ENCODE peak calls at places on chromosomes 13 and 19, in nine cellular contexts. O is psoas muscle, Q is body of pancreas, Y is transverse colon, N is H9, J is mucosa of descending colon, U is colonic mucosa, E is Peyer's patch, S is HAP-1. H is an unnamed sample. For H3K4me1, the result is how much of the 10 kb centered on the place peaks cover.

GRCh38 chr13:45092668-45093067 is 27.6 kb upstream of the GTF2F2 start:
- DNase-seq in N (no peak), U (no peak), O (no peak), E (no peak), Y (no peak), Q (no peak), S (no peak), J (no peak), H (no peak)

GRCh38 chr13:50677687-50678463 is 165.6 kb downstream of the DLEU7 start:
- DNase-seq in N (no peak), J (no peak), O (no peak), Q (no peak), U (no peak), Y (no peak), E (no peak), S (no peak), H (no peak)

GRCh38 chr13:21232196-21232595 is 55.7 kb downstream of the MRPL57 start:
- DNase-seq in J (peak), Y (no peak), U (no peak), S (no peak), N (no peak), E (no peak), Q (no peak), O (peak), H (no peak)

GRCh38 chr19:23785982-23786381 is 27.3 kb upstream of the ZNF681 start:
- DNase-seq in E (no peak), N (no peak), O (no peak), Q (no peak), S (no peak), J (no peak), Y (no peak), U (no peak), H (no peak)

GRCh38 chr13:31159306-31159705 is 2.4 kb downstream of the HSPH1 start:
- DNase-seq in U (no peak), J (no peak), Y (no peak), Q (no peak), E (no peak), S (no peak), O (no peak), N (no peak), H (no peak)

GRCh38 chr13:40878321-40878720 is 88.9 kb downstream of the SLC25A15 start:
- DNase-seq in E (no peak), S (no peak), Y (no peak), U (no peak), N (no peak), Q (no peak), J (no peak), O (no peak), H (no peak)

GRCh38 chr13:50512602-50513527 is 330.6 kb downstream of the DLEU7 start:
- DNase-seq in Y (peak), S (no peak), U (peak), J (peak), Q (peak), N (no peak), O (peak), E (no peak), H (peak)

GRCh38 chr19:44808463-44809371 is at the start of gene BCAM:
- DNase-seq in U (peak), N (peak), E (peak), S (peak), Y (peak), J (peak), Q (peak), O (peak), H (peak)

GRCh38 chr13:97245011-97245410 is 22.9 kb downstream of the MBNL2 start:
- DNase-seq in J (no peak), S (no peak), Q (no peak), U (no peak), Y (no peak), N (no peak), O (no peak), E (no peak), H (no peak)

GRCh38 chr19:18194554-18195238 is 1.7 kb downstream of the MPV17L2 start:
- DNase-seq in Q (peak), O (no peak), N (peak), S (peak), U (peak), Y (peak), E (no peak), J (no peak), H (no peak)

GRCh38 chr13:60044321-60044720 is 119.4 kb downstream of the DIAPH3 start:
- DNase-seq in E (no peak), N (no peak), J (no peak), Q (no peak), U (no peak), Y (no peak), S (no peak), O (no peak), H (no peak)
- H3K4me1 ChIP-seq in E (under half), N (under half), J (under half), Q (under half), U (under half), Y (under half), S (under half), O (under half), H (under half)

GRCh38 chr13:23741879-23742510 is 147.2 kb downstream of the MIPEP start:
- DNase-seq in Q (no peak), J (no peak), N (peak), Y (no peak), U (no peak), E (no peak), S (no peak), O (no peak), H (no peak)
- H3K4me1 ChIP-seq in Q (under half), J (under half), N (under half), Y (under half), U (under half), E (under half), S (under half), O (under half), H (under half)

GRCh38 chr19:1481893-1482360 is 2.9 kb upstream of the C19orf25 start:
- DNase-seq in O (no peak), E (no peak), U (no peak), J (no peak), Q (no peak), S (no peak), Y (no peak), N (no peak), H (no peak)

GRCh38 chr19:1482361-1483066 is 3.5 kb upstream of the C19orf25 start:
- DNase-seq in Y (no peak), J (no peak), S (no peak), U (no peak), N (no peak), Q (no peak), O (no peak), E (no peak), H (no peak)

GRCh38 chr19:1483979-1484428 is 5.0 kb upstream of the C19orf25 start:
- DNase-seq in U (no peak), E (no peak), J (no peak), Y (no peak), Q (no peak), N (peak), S (no peak), O (no peak), H (no peak)

GRCh38 chr19:1481224-1481892 is 2.3 kb upstream of the C19orf25 start:
- DNase-seq in N (peak), J (no peak), Y (no peak), Q (no peak), S (no peak), U (no peak), E (no peak), O (peak), H (no peak)

GRCh38 chr19:1483067-1483978 is 4.3 kb upstream of the C19orf25 start:
- DNase-seq in O (peak), S (no peak), Y (no peak), N (peak), J (no peak), U (no peak), E (no peak), Q (no peak), H (no peak)
- H3K4me1 ChIP-seq in O (under half), S (under half), Y (under half), N (under half), J (under half), U (under half), E (under half), Q (under half), H (under half)

DNA sequence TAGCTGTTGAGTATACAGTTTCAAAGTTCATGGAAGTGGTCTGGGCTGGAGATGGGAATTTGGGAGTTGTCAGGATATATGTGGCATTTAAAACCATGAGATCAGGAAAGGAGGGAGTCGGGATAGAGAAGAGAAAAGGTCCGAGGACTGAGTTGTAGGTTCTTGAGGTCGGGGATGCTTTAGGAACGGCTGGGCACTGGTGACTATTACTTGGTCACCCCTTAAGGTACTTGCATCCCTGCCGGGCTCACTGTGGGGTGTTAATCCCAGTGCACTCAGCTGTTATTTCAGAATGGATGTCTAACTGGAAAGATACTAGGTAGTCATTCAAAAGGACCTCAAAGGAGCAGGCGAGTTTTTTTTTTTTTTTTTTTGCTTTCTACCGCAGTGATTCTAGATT is 34.2 kb downstream of the WASF3 start:
- DNase-seq in O (no peak), E (no peak), J (no peak), U (no peak), Q (no peak), S (no peak), Y (no peak), N (no peak), H (no peak)
- H3K4me1 ChIP-seq in O (under half), E (under half), J (under half), U (under half), Q (under half), S (under half), Y (under half), N (under half), H (under half)

GRCh38 chr13:63700366-63700765 is 2284.7 kb upstream of the PCDH20 start:
- DNase-seq in U (no peak), O (no peak), S (no peak), J (no peak), N (no peak), Y (no peak), Q (no peak), E (no peak), H (no peak)
- H3K4me1 ChIP-seq in U (under half), O (under half), S (under half), J (under half), N (under half), Y (under half), Q (under half), E (under half), H (under half)

GRCh38 chr13:101880581-101880980 is 428.1 kb downstream of the ITGBL1 start:
- DNase-seq in N (no peak), E (no peak), S (no peak), Q (no peak), J (no peak), U (no peak), O (no peak), Y (no peak), H (no peak)
- H3K4me1 ChIP-seq in N (under half), E (under half), S (under half), Q (under half), J (under half), U (under half), O (under half), Y (under half), H (under half)

H was measured in stomach.